ENCODE peak calls at places on chromosomes 12 and 14, in seven cellular contexts. W is CD8-positive, alpha-beta T cell; Z is AG04450; B is pancreas; D is CD8-positive, alpha-beta memory T cell; T is tibial nerve; A is GM23248. L is an unnamed sample.

GRCh38 chr14:93880025-93880820 is 46.9 kb upstream of the FAM181A start:
- DNase-seq in D (no peak), Z (no peak), A (peak), B (peak), W (no peak), T (peak), L (no peak)

GRCh38 chr14:88422919-88423318 is 37.5 kb downstream of the SPATA7 start:
- DNase-seq in T (no peak), D (no peak), B (no peak), A (peak), W (no peak), Z (peak), L (peak)

GRCh38 chr12:87196329-87196728 is 832.9 kb downstream of the C12orf50 start:
- DNase-seq in A (peak), W (no peak), T (no peak), D (no peak), Z (no peak), B (no peak), L (no peak)

GRCh38 chr12:51307655-51308593 is 16.1 kb downstream of the BIN2 start:
- DNase-seq in W (no peak), Z (peak), T (no peak), D (no peak), A (peak), B (no peak), L (peak)

GRCh38 chr14:78767436-78767835 is 597.3 kb downstream of the NRXN3 start:
- DNase-seq in A (no peak), Z (no peak), T (no peak), W (no peak), D (no peak), B (no peak), L (no peak)

GRCh38 chr14:81638656-81639055 is 105.0 kb upstream of the SEL1L start:
- DNase-seq in D (no peak), W (no peak), B (no peak), Z (no peak), T (no peak), A (no peak), L (no peak)

GRCh38 chr12:120774169-120774916 is 48.7 kb downstream of the ACADS start:
- DNase-seq in T (no peak), W (no peak), Z (no peak), B (no peak), A (no peak), D (no peak), L (no peak)

GRCh38 chr14:45990252-45990651 is 661.3 kb downstream of the RPL10L start:
- DNase-seq in W (no peak), Z (no peak), A (no peak), T (no peak), B (no peak), D (no peak), L (no peak)

GRCh38 chr12:108773798-108774788 is 42.8 kb upstream of the CORO1C start:
- DNase-seq in A (peak), D (no peak), W (no peak), Z (peak), B (peak), T (peak), L (peak)

DNA sequence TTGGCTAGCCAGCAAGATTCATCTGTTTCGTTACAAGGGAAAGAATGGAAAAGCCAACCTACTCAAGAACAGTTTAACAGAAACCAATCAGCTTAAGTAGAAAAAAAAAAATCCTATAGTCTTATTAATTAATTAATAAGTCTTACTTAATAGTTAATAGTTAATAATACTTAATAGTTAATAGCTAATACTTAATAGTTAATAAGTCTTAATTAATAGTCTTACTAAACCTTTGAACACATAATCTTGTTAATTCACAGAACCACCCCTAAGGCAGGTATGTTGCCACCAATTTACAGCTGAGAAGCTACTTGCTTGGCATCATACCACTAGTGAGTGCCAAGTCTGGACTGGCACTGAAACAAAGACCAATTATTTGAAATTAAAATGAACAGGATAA is 19.9 kb downstream of the MFAP5 start:
- DNase-seq in W (no peak), Z (no peak), D (no peak), B (no peak), T (no peak), A (no peak), L (no peak)
- H3K27ac ChIP-seq in W (no peak), Z (no peak), D (no peak), B (no peak), T (no peak), A (no peak), L (no peak)

GRCh38 chr12:65637150-65637549 is 187.1 kb upstream of the HMGA2 start:
- DNase-seq in T (no peak), Z (no peak), A (no peak), B (no peak), W (no peak), D (no peak), L (no peak)

GRCh38 chr12:65640489-65640901 is 183.8 kb upstream of the HMGA2 start:
- DNase-seq in D (no peak), Z (no peak), A (peak), B (no peak), T (no peak), W (no peak), L (no peak)

GRCh38 chr12:65638324-65638723 is 186.0 kb upstream of the HMGA2 start:
- DNase-seq in D (no peak), Z (no peak), B (no peak), W (no peak), T (no peak), A (no peak), L (no peak)

GRCh38 chr12:65636436-65636835 is 187.8 kb upstream of the HMGA2 start:
- DNase-seq in T (no peak), B (no peak), Z (no peak), A (no peak), D (no peak), W (no peak), L (no peak)

DNA sequence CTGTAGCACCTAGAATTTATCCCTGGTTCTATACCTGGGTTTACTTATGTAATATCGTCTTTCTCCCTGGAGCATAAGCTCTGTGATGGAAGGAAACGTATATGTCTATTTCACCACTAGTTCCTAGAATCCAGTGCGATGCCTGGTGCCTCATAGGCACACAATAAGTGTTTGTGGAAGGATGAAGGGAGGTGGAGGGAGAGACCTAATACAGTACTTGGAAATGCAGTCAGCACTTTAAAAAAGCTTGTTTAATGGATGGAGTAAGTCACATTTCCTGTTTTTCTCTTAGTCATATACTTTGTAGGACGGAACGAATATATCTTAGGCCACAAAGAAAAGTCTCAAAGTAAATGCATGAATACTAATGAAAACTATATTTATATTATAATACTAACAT is 186.5 kb upstream of the HMGA2 start:
- DNase-seq in W (no peak), B (no peak), T (no peak), Z (no peak), D (no peak), A (peak), L (no peak)
- H3K27ac ChIP-seq in W (no peak), B (no peak), T (no peak), Z (no peak), D (no peak), A (peak), L (peak)

GRCh38 chr14:77707355-77707723 is 484 bp downstream of the ALKBH1 start:
- DNase-seq in D (peak), B (no peak), A (peak), W (no peak), T (no peak), Z (peak), L (no peak)

GRCh38 chr14:77707724-77708408 is at the start of the genes ALKBH1 and SLIRP:
- DNase-seq in D (peak), B (peak), T (peak), A (peak), Z (peak), W (peak), L (peak)

GRCh38 chr14:77710364-77710763 is 2.5 kb downstream of the SLIRP start:
- DNase-seq in W (no peak), B (no peak), D (no peak), Z (no peak), T (no peak), A (no peak), L (no peak)

GRCh38 chr14:77709412-77709811 is 1.5 kb downstream of the SLIRP start:
- DNase-seq in Z (no peak), D (no peak), A (no peak), W (no peak), B (no peak), T (no peak), L (no peak)

GRCh38 chr14:77708749-77709148 is 846 bp downstream of the SLIRP start:
- DNase-seq in B (no peak), T (no peak), Z (no peak), W (no peak), A (peak), D (no peak), L (no peak)
- H3K27ac ChIP-seq in B (no peak), T (peak), Z (no peak), W (peak), A (peak), D (peak), L (no peak)

GRCh38 chr14:75753696-75754095 is 92.7 kb downstream of the TTLL5 start:
- DNase-seq in Z (no peak), W (no peak), T (no peak), B (no peak), D (no peak), A (no peak), L (no peak)
- H3K27ac ChIP-seq in Z (no peak), W (no peak), T (no peak), B (no peak), D (no peak), A (no peak), L (no peak)

DNA sequence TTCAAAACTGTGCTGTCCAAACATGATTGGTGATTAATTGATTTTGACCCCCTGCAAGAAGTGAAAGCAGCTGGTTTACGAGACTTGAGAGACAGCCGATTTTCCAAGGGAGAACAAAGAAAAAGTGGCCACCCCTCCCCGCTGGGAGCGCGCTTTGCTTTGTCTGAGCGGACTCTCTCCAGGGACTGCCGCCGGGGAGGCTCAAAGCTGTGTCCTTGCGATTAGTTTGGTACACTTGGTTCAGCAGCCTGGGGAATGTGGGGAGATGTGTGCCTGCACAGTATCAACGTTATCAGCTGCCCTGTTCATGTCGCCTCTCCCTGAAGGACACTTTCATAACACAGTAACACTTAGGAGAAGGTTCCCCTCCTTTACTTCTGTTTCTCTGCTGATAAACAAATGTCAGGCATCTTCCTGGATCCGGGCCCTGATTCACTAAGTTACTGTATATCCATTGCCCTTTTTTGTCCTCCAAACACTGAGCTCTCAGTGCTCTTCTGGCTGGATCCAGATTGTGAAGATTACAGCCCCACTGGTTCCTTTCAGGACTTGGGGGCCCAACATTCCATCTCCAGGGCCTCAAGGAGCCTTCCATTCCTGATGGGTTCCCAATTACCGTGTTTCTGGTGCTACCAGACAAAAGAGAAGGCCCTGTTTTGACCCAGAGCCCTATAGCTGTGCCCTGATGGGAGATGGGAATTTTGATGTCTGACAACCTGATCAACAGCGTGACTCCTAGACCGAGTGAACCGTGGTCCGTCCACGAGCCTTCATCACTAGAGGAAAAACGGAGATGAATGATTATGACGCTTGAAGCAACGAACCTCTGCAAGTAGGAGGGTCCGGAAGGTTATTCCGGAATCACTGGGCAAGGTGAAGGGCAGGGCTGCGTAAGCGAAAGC is 31.7 kb upstream of the TUBA1C start:
- DNase-seq in A (no peak), Z (no peak), W (no peak), B (peak), D (no peak), T (no peak), L (no peak)
- H3K27ac ChIP-seq in A (no peak), Z (peak), W (no peak), B (peak), D (peak), T (peak), L (no peak)

L was measured in epithelial cell of prostate.